ENCODE peak calls at places on chromosomes 6 and 20, in five cellular contexts. One of them, this sample, is unnamed.

GRCh38 chr6:158010591-158011477 is 29.2 kb downstream of the SYNJ2 start:
- DNase-seq in A549: no peak
- DNase-seq in IMR-90: no peak
- DNase-seq in GM12878: no peak
- DNase-seq in K562: no peak
- DNase-seq in this sample: no peak

GRCh38 chr20:17226410-17227198 is at the start of gene PCSK2:
- DNase-seq in A549: peak; percentile 11
- DNase-seq in IMR-90: peak; percentile 57
- DNase-seq in GM12878: no peak
- DNase-seq in K562: peak; percentile 66
- DNase-seq in this sample: peak; percentile 90

GRCh38 chr6:137832110-137832509 is 34.9 kb upstream of the TNFAIP3 start:
- DNase-seq in A549: peak; percentile 15
- DNase-seq in IMR-90: peak; percentile 92
- DNase-seq in GM12878: no peak
- DNase-seq in K562: peak; percentile 45
- DNase-seq in this sample: no peak

GRCh38 chr6:168313371-168314028 is 6.1 kb downstream of the DACT2 start:
- DNase-seq in A549: no peak
- DNase-seq in IMR-90: no peak
- DNase-seq in GM12878: no peak
- DNase-seq in K562: no peak
- DNase-seq in this sample: peak; percentile 47

GRCh38 chr6:168121308-168121665 is 42.3 kb upstream of the FRMD1 start:
- DNase-seq in A549: no peak
- DNase-seq in IMR-90: no peak
- DNase-seq in GM12878: no peak
- DNase-seq in K562: no peak
- DNase-seq in this sample: peak; percentile 4

GRCh38 chr6:83311231-83311630 is 118.1 kb downstream of the RWDD2A start:
- DNase-seq in A549: no peak
- DNase-seq in IMR-90: peak; percentile 57
- DNase-seq in GM12878: no peak
- DNase-seq in K562: no peak
- DNase-seq in this sample: no peak

GRCh38 chr6:45830441-45831139 is 185.1 kb downstream of the CLIC5 start:
- DNase-seq in A549: no peak
- DNase-seq in IMR-90: no peak
- DNase-seq in GM12878: peak; percentile 86
- DNase-seq in K562: no peak
- DNase-seq in this sample: no peak

GRCh38 chr6:125570546-125570945 is 178.9 kb upstream of the HEY2 start:
- DNase-seq in A549: no peak
- DNase-seq in IMR-90: no peak
- DNase-seq in GM12878: no peak
- DNase-seq in K562: no peak
- DNase-seq in this sample: no peak

GRCh38 chr6:38079537-38079936 is 260.0 kb downstream of the ZFAND3 start:
- DNase-seq in A549: no peak
- DNase-seq in IMR-90: peak; percentile 18
- DNase-seq in GM12878: no peak
- DNase-seq in K562: no peak
- DNase-seq in this sample: no peak

GRCh38 chr20:31678389-31679356 is 41.0 kb downstream of the COX4I2 start:
- DNase-seq in A549: no peak
- DNase-seq in IMR-90: no peak
- DNase-seq in GM12878: no peak
- DNase-seq in K562: no peak
- DNase-seq in this sample: no peak

GRCh38 chr6:146545608-146546007 is 2.0 kb downstream of the RAB32 start:
- DNase-seq in A549: no peak
- DNase-seq in IMR-90: peak; percentile 84
- DNase-seq in GM12878: no peak
- DNase-seq in K562: no peak
- DNase-seq in this sample: no peak

GRCh38 chr6:16985484-16986284 is 116.2 kb upstream of the STMND1 start:
- DNase-seq in A549: no peak
- DNase-seq in IMR-90: peak; percentile 88
- DNase-seq in GM12878: no peak
- DNase-seq in K562: no peak
- DNase-seq in this sample: no peak

GRCh38 chr6:88220493-88220892 is 54.3 kb upstream of the CNR1 start:
- DNase-seq in A549: no peak
- DNase-seq in IMR-90: no peak
- DNase-seq in GM12878: no peak
- DNase-seq in K562: peak; percentile 11
- DNase-seq in this sample: no peak

GRCh38 chr6:15744824-15745402 is 82.1 kb upstream of the DTNBP1 start:
- DNase-seq in A549: no peak
- DNase-seq in IMR-90: no peak
- DNase-seq in GM12878: no peak
- DNase-seq in K562: no peak
- DNase-seq in this sample: no peak

GRCh38 chr20:41004561-41005360 is 23.9 kb upstream of the TOP1 start:
- DNase-seq in A549: no peak
- DNase-seq in IMR-90: peak; percentile 44
- DNase-seq in GM12878: no peak
- DNase-seq in K562: no peak
- DNase-seq in this sample: no peak

GRCh38 chr20:25310921-25311728 is 63.2 kb downstream of the PYGB start:
- DNase-seq in A549: no peak
- DNase-seq in IMR-90: peak; percentile 95
- DNase-seq in GM12878: no peak
- DNase-seq in K562: no peak
- DNase-seq in this sample: no peak

GRCh38 chr6:10248378-10248843 is 166.5 kb downstream of the TFAP2A start:
- DNase-seq in A549: no peak
- DNase-seq in IMR-90: peak; percentile 2
- DNase-seq in GM12878: no peak
- DNase-seq in K562: no peak
- DNase-seq in this sample: no peak

GRCh38 chr20:57792386-57793095 is 82.7 kb upstream of the PMEPA1 start:
- DNase-seq in A549: no peak
- DNase-seq in IMR-90: no peak
- DNase-seq in GM12878: no peak
- DNase-seq in K562: no peak
- DNase-seq in this sample: no peak

GRCh38 chr6:106102967-106103727 is 17.0 kb downstream of the PRDM1 start:
- DNase-seq in A549: no peak
- DNase-seq in IMR-90: no peak
- DNase-seq in GM12878: no peak
- DNase-seq in K562: no peak
- DNase-seq in this sample: no peak

GRCh38 chr6:158545043-158545966 is 14.6 kb upstream of the TMEM181 start:
- DNase-seq in A549: no peak
- DNase-seq in IMR-90: no peak
- DNase-seq in GM12878: no peak
- DNase-seq in K562: peak; percentile 17
- DNase-seq in this sample: no peak

GRCh38 chr6:146420255-146420654 is 123.4 kb upstream of the RAB32 start:
- DNase-seq in A549: no peak
- DNase-seq in IMR-90: no peak
- DNase-seq in GM12878: no peak
- DNase-seq in K562: no peak
- DNase-seq in this sample: no peak

GRCh38 chr6:34189806-34190503 is 44.1 kb upstream of the GRM4 start:
- DNase-seq in A549: no peak
- DNase-seq in IMR-90: no peak
- DNase-seq in GM12878: no peak
- DNase-seq in K562: no peak
- DNase-seq in this sample: no peak

GRCh38 chr20:39660965-39661364 is 698.8 kb downstream of the DHX35 start:
- DNase-seq in A549: no peak
- DNase-seq in IMR-90: no peak
- DNase-seq in GM12878: no peak
- DNase-seq in K562: no peak
- DNase-seq in this sample: no peak

GRCh38 chr6:25363429-25363828 is 84.3 kb downstream of the CARMIL1 start:
- DNase-seq in A549: no peak
- DNase-seq in IMR-90: no peak
- DNase-seq in GM12878: no peak
- DNase-seq in K562: no peak
- DNase-seq in this sample: no peak

GRCh38 chr20:46682063-46682821 is 7.0 kb downstream of the TP53RK start:
- DNase-seq in A549: no peak
- DNase-seq in IMR-90: no peak
- DNase-seq in GM12878: no peak
- DNase-seq in K562: no peak
- DNase-seq in this sample: no peak

GRCh38 chr20:45470262-45470931 is 844 bp downstream of the WFDC2 start:
- DNase-seq in A549: no peak
- DNase-seq in IMR-90: no peak
- DNase-seq in GM12878: no peak
- DNase-seq in K562: no peak
- DNase-seq in this sample: peak; percentile 73

GRCh38 chr6:113843500-113844068 is 13.6 kb upstream of the MARCKS start:
- DNase-seq in A549: no peak
- DNase-seq in IMR-90: no peak
- DNase-seq in GM12878: no peak
- DNase-seq in K562: no peak
- DNase-seq in this sample: no peak

GRCh38 chr20:58888521-58889333 is 36.2 kb downstream of the GNAS start:
- DNase-seq in A549: no peak
- DNase-seq in IMR-90: peak; percentile 72
- DNase-seq in GM12878: no peak
- DNase-seq in K562: peak; percentile 71
- DNase-seq in this sample: peak; percentile 87

GRCh38 chr6:156773935-156774871 is 3.0 kb upstream of the ARID1B start:
- DNase-seq in A549: no peak
- DNase-seq in IMR-90: no peak
- DNase-seq in GM12878: no peak
- DNase-seq in K562: no peak
- DNase-seq in this sample: no peak

GRCh38 chr20:46545077-46545826 is 5.2 kb downstream of the OCSTAMP start:
- DNase-seq in A549: no peak
- DNase-seq in IMR-90: peak; percentile 21
- DNase-seq in GM12878: no peak
- DNase-seq in K562: no peak
- DNase-seq in this sample: no peak

DNA sequence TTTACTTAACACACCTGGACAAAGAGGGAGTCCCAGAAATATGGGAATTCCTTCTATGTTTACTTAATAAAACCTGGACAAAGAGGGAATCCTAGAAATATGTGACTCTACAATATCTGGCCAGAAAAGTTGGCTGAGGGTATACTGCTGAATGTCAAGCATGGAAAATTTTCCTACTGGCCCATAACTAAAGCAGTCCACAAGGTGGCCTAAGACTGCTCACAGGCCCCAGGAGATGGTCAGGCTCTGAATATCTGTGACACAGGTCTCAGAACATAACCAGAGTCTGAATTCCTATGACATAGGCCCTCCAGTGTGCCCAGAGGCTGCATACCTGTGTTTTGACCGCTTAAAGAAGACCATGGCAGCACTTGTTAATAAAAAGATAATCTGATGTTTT is 578.2 kb upstream of the NRSN1 start:
- DNase-seq in A549: no peak
- DNase-seq in IMR-90: no peak
- DNase-seq in GM12878: no peak
- DNase-seq in K562: no peak
- DNase-seq in this sample: no peak
- TF ChIP-seq RCOR1 in A549: no peak
- TF ChIP-seq RCOR1 in IMR-90: no peak
- TF ChIP-seq RCOR1 in GM12878: no peak
- TF ChIP-seq RCOR1 in K562: no peak
- TF ChIP-seq RCOR1 in this sample: no peak

DNA sequence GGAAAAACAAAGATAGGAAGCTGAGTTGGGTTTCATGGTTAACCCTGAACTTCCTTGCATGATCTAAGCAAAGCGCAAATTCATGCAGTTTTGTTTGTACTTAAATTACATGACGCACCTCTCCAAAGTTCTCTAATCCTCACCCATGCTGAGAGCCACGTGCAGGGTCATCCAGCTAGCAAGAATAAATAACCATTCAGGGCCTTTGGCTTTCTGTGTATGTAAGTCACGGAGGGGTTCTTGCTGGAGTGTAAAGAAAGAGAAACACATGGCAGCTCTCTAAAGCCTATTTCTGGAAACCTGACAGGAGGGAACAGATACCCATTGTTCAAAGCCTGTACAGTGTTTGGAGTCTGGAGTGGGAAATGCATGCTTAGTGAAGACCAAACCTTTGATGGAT is 171.7 kb upstream of the CCN2 start:
- DNase-seq in A549: no peak
- DNase-seq in IMR-90: peak; percentile 100
- DNase-seq in GM12878: no peak
- DNase-seq in K562: no peak
- DNase-seq in this sample: no peak
- TF ChIP-seq RCOR1 in A549: no peak
- TF ChIP-seq RCOR1 in IMR-90: peak; percentile 58
- TF ChIP-seq RCOR1 in GM12878: no peak
- TF ChIP-seq RCOR1 in K562: no peak
- TF ChIP-seq RCOR1 in this sample: no peak

DNA sequence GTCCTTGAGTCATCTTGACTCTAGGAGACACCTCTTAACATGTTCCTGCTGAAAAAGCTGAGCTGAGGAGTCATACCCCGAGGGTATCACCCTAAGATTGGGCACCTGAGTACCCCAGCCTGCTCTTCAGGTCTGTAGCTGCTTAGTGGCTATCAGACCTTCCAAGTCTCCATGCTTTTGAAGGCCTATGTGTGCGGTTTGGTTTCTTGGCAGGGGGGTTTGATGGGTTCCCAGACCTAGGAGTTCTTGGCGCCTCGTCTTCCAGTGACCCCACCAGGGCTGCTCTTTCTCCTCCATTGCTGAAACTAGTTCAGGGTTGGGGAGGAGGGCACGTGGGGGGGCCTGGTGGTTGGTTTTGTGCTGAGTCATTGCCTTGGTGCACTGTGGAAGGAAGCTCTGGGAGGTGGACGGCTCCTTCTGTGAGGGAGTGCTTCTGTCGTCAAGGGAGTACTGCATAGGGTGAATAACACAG is 20.1 kb downstream of the IGF2R start:
- DNase-seq in A549: no peak
- DNase-seq in IMR-90: no peak
- DNase-seq in GM12878: no peak
- DNase-seq in K562: peak; percentile 77
- DNase-seq in this sample: no peak
- TF ChIP-seq RCOR1 in A549: no peak
- TF ChIP-seq RCOR1 in IMR-90: no peak
- TF ChIP-seq RCOR1 in GM12878: no peak
- TF ChIP-seq RCOR1 in K562: no peak
- TF ChIP-seq RCOR1 in this sample: no peak

DNA sequence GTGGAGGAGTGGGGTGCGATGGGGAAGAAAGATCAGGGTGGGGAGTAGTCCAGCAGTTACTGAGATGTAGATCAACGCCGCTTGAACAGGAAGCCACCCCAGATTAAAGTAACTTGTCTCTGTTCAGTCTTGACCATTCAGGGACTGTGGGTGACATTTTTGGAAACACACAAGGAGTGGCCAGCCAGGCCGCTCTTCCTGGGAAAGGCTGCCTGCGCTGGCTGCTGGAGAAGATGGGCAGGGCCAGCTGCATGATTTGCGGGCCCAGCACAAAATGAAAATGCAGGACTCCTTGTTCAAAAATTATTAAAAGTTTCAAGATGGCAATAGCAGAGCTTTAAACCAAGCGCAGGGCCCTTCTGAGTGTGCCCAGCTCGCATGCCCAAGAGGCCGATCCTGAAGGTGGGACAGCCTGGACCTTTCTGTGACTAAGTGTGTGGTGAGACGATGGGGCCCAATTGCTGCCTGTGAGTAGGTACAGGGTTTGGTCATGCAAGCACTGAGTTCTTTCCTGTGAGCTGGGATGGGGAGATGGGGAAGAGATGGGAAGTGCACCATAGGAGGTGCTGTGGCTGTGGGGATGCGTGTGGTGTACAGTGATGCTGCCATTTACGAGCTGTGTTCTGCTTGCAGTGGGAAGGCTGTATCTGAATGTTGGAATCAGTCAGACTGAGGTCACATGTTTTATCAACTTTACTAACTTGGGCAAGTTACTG is 51.3 kb downstream of the DAAM2 start:
- DNase-seq in A549: peak; percentile 5
- DNase-seq in IMR-90: peak; percentile 6
- DNase-seq in GM12878: no peak
- DNase-seq in K562: no peak
- DNase-seq in this sample: peak; percentile 36
- TF ChIP-seq RCOR1 in A549: no peak
- TF ChIP-seq RCOR1 in IMR-90: no peak
- TF ChIP-seq RCOR1 in GM12878: no peak
- TF ChIP-seq RCOR1 in K562: no peak
- TF ChIP-seq RCOR1 in this sample: no peak

This sample was measured in SK-N-SH.